ENCODE peak calls at places on chromosome 3, in nine cellular contexts. A is PC-9, N is B cell, M is RWPE1, P is testis, S is WTC11, E is mesothelial cell of epicardium, B is stomach, Q is cardiac muscle cell. W is an unnamed sample.

GRCh38 chr3:181040030-181040429 is 50.5 kb upstream of the DNAJC19 start:
- DNase-seq in B (no peak), P (no peak), S (no peak), A (no peak), N (no peak), Q (no peak), M (no peak), E (no peak), W (no peak)

GRCh38 chr3:58497074-58497473 is 5.2 kb downstream of the KCTD6 start:
- DNase-seq in Q (no peak), E (no peak), P (no peak), M (no peak), N (no peak), S (no peak), B (no peak), A (no peak), W (no peak)

GRCh38 chr3:30124435-30125390 is 481.7 kb upstream of the TGFBR2 start:
- DNase-seq in M (no peak), S (no peak), N (no peak), Q (peak; percentile 63), P (peak; percentile 75), E (no peak), B (no peak), A (peak; percentile 17), W (no peak)

GRCh38 chr3:100047455-100048141 is 66.7 kb downstream of the FILIP1L start:
- DNase-seq in Q (no peak), M (peak; percentile 73), P (no peak), B (no peak), S (no peak), A (peak; percentile 41), N (peak; percentile 72), E (no peak), W (peak; percentile 42)

GRCh38 chr3:98954242-98954641 is 52.7 kb upstream of the DCBLD2 start:
- DNase-seq in A (no peak), N (no peak), S (no peak), Q (no peak), M (no peak), P (no peak), B (no peak), E (no peak), W (no peak)

GRCh38 chr3:197305854-197306253 is 7.4 kb upstream of the DLG1 start:
- DNase-seq in M (no peak), N (no peak), Q (no peak), P (no peak), B (no peak), E (no peak), A (no peak), S (no peak), W (peak; percentile 59)

GRCh38 chr3:53080612-53081205 is 34.8 kb upstream of the SFMBT1 start:
- DNase-seq in E (no peak), N (no peak), S (no peak), M (no peak), Q (no peak), A (no peak), P (no peak), B (no peak), W (no peak)

GRCh38 chr3:128770387-128770786 is 44.4 kb downstream of the RAB7A start:
- DNase-seq in A (no peak), M (no peak), E (no peak), P (no peak), S (no peak), Q (no peak), B (no peak), N (no peak), W (no peak)

GRCh38 chr3:190595212-190595795 is 81.4 kb downstream of the IL1RAP start:
- DNase-seq in M (no peak), E (no peak), Q (no peak), B (no peak), A (no peak), N (no peak), P (no peak), S (no peak), W (no peak)

GRCh38 chr3:59127071-59127470 is 77.2 kb upstream of the CFAP20DC start:
- DNase-seq in A (no peak), N (no peak), S (no peak), M (peak; percentile 41), Q (peak; percentile 43), E (no peak), P (no peak), B (no peak), W (no peak)

GRCh38 chr3:177931346-177931745 is 604.9 kb upstream of the KCNMB2 start:
- DNase-seq in M (no peak), S (no peak), Q (no peak), P (no peak), N (no peak), B (no peak), E (no peak), A (no peak), W (no peak)

GRCh38 chr3:124620600-124621063 is 109.6 kb upstream of the UMPS start:
- DNase-seq in B (peak; percentile 54), E (no peak), A (peak; percentile 44), M (no peak), S (no peak), P (peak; percentile 43), N (no peak), Q (no peak), W (peak; percentile 47)

GRCh38 chr3:25532763-25533162 is 104.7 kb downstream of the RARB start:
- DNase-seq in P (peak; percentile 54), M (no peak), A (no peak), N (no peak), B (peak; percentile 28), Q (no peak), S (peak; percentile 60), E (no peak), W (peak; percentile 8)

GRCh38 chr3:177944228-177944661 is 592.0 kb upstream of the KCNMB2 start:
- DNase-seq in E (no peak), N (no peak), B (no peak), Q (no peak), A (no peak), S (no peak), P (no peak), M (no peak), W (no peak)

GRCh38 chr3:157290761-157291160 is 130.8 kb upstream of the CCNL1 start:
- DNase-seq in B (no peak), S (no peak), N (no peak), A (no peak), Q (no peak), P (no peak), E (no peak), M (no peak), W (no peak)

GRCh38 chr3:31252216-31253185 is 280.2 kb upstream of the STT3B start:
- DNase-seq in M (no peak), B (no peak), S (no peak), Q (no peak), P (no peak), E (no peak), N (no peak), A (no peak), W (no peak)

GRCh38 chr3:115401298-115401697 is 222.0 kb upstream of the GAP43 start:
- DNase-seq in M (no peak), Q (no peak), E (no peak), N (no peak), S (no peak), B (no peak), A (no peak), P (peak; percentile 25), W (no peak)

GRCh38 chr3:99579246-99579645 is 59.1 kb upstream of the COL8A1 start:
- DNase-seq in N (no peak), A (no peak), S (no peak), Q (no peak), P (no peak), E (no peak), M (peak; percentile 31), B (no peak), W (no peak)

DNA sequence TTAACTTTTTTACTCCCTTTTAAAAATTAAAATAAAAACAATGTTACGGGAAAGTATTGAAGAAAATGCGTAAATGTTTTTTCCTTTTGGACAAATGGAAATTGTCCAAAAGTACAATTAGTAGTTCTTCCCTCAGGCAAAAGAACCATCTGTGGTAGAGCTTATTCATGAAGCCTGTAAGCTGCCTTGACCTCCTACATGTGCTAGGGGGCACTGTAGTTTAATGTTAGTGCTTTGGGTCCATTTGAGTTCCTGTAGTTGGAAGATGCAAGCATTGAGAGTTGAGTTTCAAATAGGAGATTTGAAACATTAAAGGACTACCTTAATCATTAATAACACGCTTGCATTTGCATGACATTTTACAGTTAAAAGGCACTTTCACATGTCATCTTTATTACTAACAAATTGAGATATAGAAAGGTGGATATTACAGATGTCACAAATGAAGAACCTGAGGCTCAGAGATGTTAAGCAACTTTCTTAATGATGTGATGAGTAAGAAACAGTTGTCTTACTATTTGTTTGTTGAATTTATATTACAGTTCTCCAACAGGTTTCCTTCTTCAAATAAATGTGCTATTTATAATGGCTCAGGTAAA is 1.8 kb upstream of the ZNF385D start:
- DNase-seq in Q (peak; percentile 75), S (no peak), A (no peak), E (no peak), P (peak; percentile 40), B (no peak), N (no peak), M (no peak), W (peak; percentile 17)
- TF ChIP-seq CTCF in Q (peak; percentile 75), S (peak; percentile 30), A (peak; percentile 45), E (no peak), P (peak; percentile 30), B (peak; percentile 27), N (no peak), M (no peak), W (peak; percentile 29)

DNA sequence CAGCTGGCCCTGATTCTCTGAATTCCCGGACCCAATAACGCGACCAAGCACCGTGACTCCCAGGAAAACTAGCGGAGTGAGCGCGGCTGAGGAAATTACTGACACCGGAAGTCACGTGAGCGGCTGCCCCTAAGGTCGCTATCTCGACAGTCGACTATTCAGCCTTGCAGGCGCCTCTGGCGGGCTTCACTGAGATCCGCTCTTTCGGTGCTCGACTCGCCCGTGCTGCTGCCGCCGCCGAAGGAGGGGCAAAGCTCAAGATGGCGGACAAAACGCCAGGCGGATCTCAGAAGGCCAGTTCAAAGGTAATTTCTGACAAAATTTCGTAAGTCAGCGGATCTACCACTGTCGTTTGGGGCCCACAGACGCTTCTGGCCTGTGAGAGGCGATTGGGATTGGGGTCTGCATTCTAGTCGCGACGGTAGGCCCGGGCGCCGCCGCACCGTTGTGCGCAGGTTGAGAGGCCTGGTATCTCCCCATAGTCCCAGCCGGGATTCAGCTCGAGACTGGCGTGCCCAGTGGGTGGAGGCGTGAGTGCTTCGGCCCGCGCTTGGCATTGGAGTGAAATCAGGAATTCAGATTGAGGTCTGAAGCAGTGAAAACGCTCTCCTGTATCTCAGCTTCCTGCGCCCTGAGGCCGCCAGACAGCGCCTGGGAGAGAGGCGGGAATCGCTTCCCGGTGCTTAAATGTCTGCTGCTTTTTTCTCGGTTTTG is at the start of gene U2SURP:
- DNase-seq in A (peak; percentile 96), B (peak; percentile 95), E (peak; percentile 90), Q (peak; percentile 100), M (peak; percentile 95), P (peak; percentile 99), N (peak; percentile 94), S (peak; percentile 95), W (peak; percentile 96)
- TF ChIP-seq CTCF in A (no peak), B (no peak), E (no peak), Q (no peak), M (no peak), P (peak; percentile 22), N (no peak), S (no peak), W (no peak)

GRCh38 chr3:66989860-66990696 is 8.0 kb upstream of the KBTBD8 start:
- DNase-seq in Q (no peak), M (no peak), S (no peak), P (peak; percentile 33), E (no peak), A (no peak), N (no peak), B (no peak), W (peak; percentile 35)
- TF ChIP-seq CTCF in Q (peak; percentile 28), M (no peak), S (no peak), P (peak; percentile 5), E (no peak), A (no peak), N (peak; percentile 63), B (no peak), W (peak; percentile 58)

GRCh38 chr3:62667714-62668113 is 207.5 kb downstream of the CADPS start:
- DNase-seq in A (no peak), P (no peak), Q (no peak), M (no peak), E (no peak), S (peak; percentile 49), B (no peak), N (no peak), W (no peak)
- TF ChIP-seq CTCF in A (no peak), P (no peak), Q (no peak), M (no peak), E (peak; percentile 38), S (peak; percentile 52), B (no peak), N (no peak), W (no peak)

W was measured in GM10248.